ENCODE peak calls at places on chromosomes 11 and 22, in seven cellular contexts. H is lower lobe of right lung; G is stimulated activated CD8-positive, alpha-beta memory T cell treated with anti-CD3 and anti-CD28 coated beads, Interleukin-15, amount 100 ng/mL, for 24 hours; Q is neuronal stem cell; N is cardiac fibroblast; Y is endothelial cell; V is stomach. D is an unnamed sample.

GRCh38 chr11:127962416-127962815 is 624.9 kb downstream of the ETS1 start:
- DNase-seq in H (no peak), Q (no peak), Y (no peak), N (no peak), V (no peak), G (no peak), D (no peak)

GRCh38 chr11:117884994-117885393 is 8.5 kb upstream of the FXYD6 start:
- DNase-seq in V (no peak), H (no peak), G (no peak), N (peak), Y (no peak), Q (no peak), D (no peak)

GRCh38 chr11:776459-777287 is 614 bp downstream of the GATD1 start:
- DNase-seq in Y (peak), Q (no peak), V (no peak), N (no peak), G (no peak), H (peak), D (no peak)

GRCh38 chr11:123755344-123755743 is 1.0 kb upstream of the OR6X1 start:
- DNase-seq in H (no peak), N (no peak), V (no peak), Y (no peak), G (no peak), Q (no peak), D (no peak)

GRCh38 chr11:118845369-118845768 is 38.3 kb upstream of the CXCR5 start:
- DNase-seq in Y (no peak), N (peak), Q (no peak), G (no peak), V (no peak), H (no peak), D (no peak)

GRCh38 chr11:71300187-71300586 is 47.8 kb upstream of the SHANK2 start:
- DNase-seq in Q (no peak), N (peak), G (no peak), V (no peak), Y (no peak), H (no peak), D (no peak)

GRCh38 chr11:61820174-61820573 is 3.4 kb upstream of the FADS1 start:
- DNase-seq in Q (no peak), G (no peak), Y (no peak), N (peak), V (no peak), H (no peak), D (no peak)

GRCh38 chr11:58832246-58832645 is 12.3 kb downstream of the GLYATL2 start:
- DNase-seq in N (no peak), H (no peak), Y (no peak), V (no peak), Q (no peak), G (no peak), D (no peak)

GRCh38 chr11:26905368-26905767 is 88.5 kb upstream of the FIBIN start:
- DNase-seq in G (no peak), Q (no peak), V (no peak), H (no peak), N (peak), Y (no peak), D (no peak)

GRCh38 chr11:75635009-75635909 is 33.6 kb downstream of the MAP6 start:
- DNase-seq in Y (no peak), G (no peak), H (no peak), Q (no peak), V (no peak), N (peak), D (no peak)

GRCh38 chr22:21613553-21614233 is 16.1 kb downstream of the YDJC start:
- DNase-seq in Y (no peak), N (no peak), V (no peak), G (no peak), Q (no peak), H (no peak), D (no peak)

GRCh38 chr11:20544536-20545237 is 54.7 kb upstream of the SLC6A5 start:
- DNase-seq in V (no peak), N (no peak), Y (no peak), G (no peak), Q (no peak), H (no peak), D (no peak)

GRCh38 chr11:79419120-79419519 is 21.7 kb downstream of the TENM4 start:
- DNase-seq in H (no peak), V (peak), Q (no peak), N (peak), G (no peak), Y (no peak), D (peak)

GRCh38 chr11:121932646-121933185 is 183.3 kb downstream of the BLID start:
- DNase-seq in Y (no peak), Q (no peak), G (no peak), H (no peak), V (no peak), N (no peak), D (no peak)

GRCh38 chr11:64456509-64457320 is 97.8 kb downstream of the RPS6KA4 start:
- DNase-seq in H (no peak), N (no peak), Y (no peak), Q (no peak), V (no peak), G (no peak), D (no peak)

GRCh38 chr22:39665229-39665628 is 94.7 kb downstream of the CACNA1I start:
- DNase-seq in G (no peak), N (no peak), Q (no peak), Y (no peak), V (no peak), H (no peak), D (no peak)

GRCh38 chr11:45745065-45745811 is 59.7 kb upstream of the SLC35C1 start:
- DNase-seq in G (no peak), N (no peak), H (no peak), Q (no peak), Y (no peak), V (no peak), D (no peak)

GRCh38 chr22:39416319-39416718 is 16.7 kb downstream of the TAB1 start:
- DNase-seq in N (no peak), Y (no peak), G (no peak), V (no peak), Q (no peak), H (no peak), D (no peak)

GRCh38 chr11:112498701-112499100 is 238.0 kb upstream of the PLET1 start:
- DNase-seq in G (no peak), N (no peak), Y (no peak), Q (no peak), H (no peak), V (no peak), D (no peak)

GRCh38 chr11:26764315-26764714 is 42.5 kb upstream of the SLC5A12 start:
- DNase-seq in G (no peak), N (no peak), V (no peak), Y (no peak), Q (no peak), H (no peak), D (no peak)

GRCh38 chr11:39668640-39669039 is 1790.8 kb downstream of the LRRC4C start:
- DNase-seq in N (no peak), Q (no peak), Y (no peak), V (no peak), H (no peak), G (no peak), D (no peak)

D was measured in Panc1.